ENCODE peak calls at places on chromosomes 13 and 19, in four cellular contexts. One of them, this sample, is unnamed.

GRCh38 chr19:10713317-10713716 is 4.6 kb upstream of the DNM2 start:
- DNase-seq in ovary: no peak
- DNase-seq in CD4-positive, CD25-positive, alpha-beta regulatory T cell: peak
- DNase-seq in aorta: no peak
- DNase-seq in this sample: no peak

GRCh38 chr19:50659318-50660082 is 10.3 kb downstream of the C19orf81 start:
- DNase-seq in ovary: no peak
- DNase-seq in CD4-positive, CD25-positive, alpha-beta regulatory T cell: no peak
- DNase-seq in aorta: no peak
- DNase-seq in this sample: no peak

GRCh38 chr13:77820431-77821149 is 98.0 kb downstream of the EDNRB start:
- DNase-seq in ovary: no peak
- DNase-seq in CD4-positive, CD25-positive, alpha-beta regulatory T cell: no peak
- DNase-seq in aorta: no peak
- DNase-seq in this sample: no peak

GRCh38 chr13:50616101-50616500 is 227.4 kb downstream of the DLEU7 start:
- DNase-seq in ovary: no peak
- DNase-seq in CD4-positive, CD25-positive, alpha-beta regulatory T cell: no peak
- DNase-seq in aorta: no peak
- DNase-seq in this sample: no peak

GRCh38 chr13:114310961-114311360 is 3.3 kb upstream of the CHAMP1 start:
- DNase-seq in ovary: no peak
- DNase-seq in CD4-positive, CD25-positive, alpha-beta regulatory T cell: no peak
- DNase-seq in aorta: no peak
- DNase-seq in this sample: no peak

GRCh38 chr19:6811906-6812305 is 39.4 kb downstream of the VAV1 start:
- DNase-seq in ovary: no peak
- DNase-seq in CD4-positive, CD25-positive, alpha-beta regulatory T cell: peak
- DNase-seq in aorta: no peak
- DNase-seq in this sample: peak

GRCh38 chr13:39273953-39274352 is 235.7 kb downstream of the NHLRC3 start:
- DNase-seq in ovary: peak
- DNase-seq in CD4-positive, CD25-positive, alpha-beta regulatory T cell: no peak
- DNase-seq in aorta: no peak
- DNase-seq in this sample: no peak

GRCh38 chr13:25085125-25085742 is 10.7 kb upstream of the PABPC3 start:
- DNase-seq in ovary: no peak
- DNase-seq in CD4-positive, CD25-positive, alpha-beta regulatory T cell: no peak
- DNase-seq in aorta: no peak
- DNase-seq in this sample: peak

GRCh38 chr19:2207991-2208860 is 27.9 kb downstream of the PLEKHJ1 start:
- DNase-seq in ovary: no peak
- DNase-seq in CD4-positive, CD25-positive, alpha-beta regulatory T cell: no peak
- DNase-seq in aorta: no peak
- DNase-seq in this sample: no peak

GRCh38 chr19:30326076-30326710 is 46.0 kb upstream of the ZNF536 start:
- DNase-seq in ovary: no peak
- DNase-seq in CD4-positive, CD25-positive, alpha-beta regulatory T cell: no peak
- DNase-seq in aorta: no peak
- DNase-seq in this sample: no peak

GRCh38 chr19:16115309-16116039 is 3.8 kb downstream of the RAB8A start:
- DNase-seq in ovary: no peak
- DNase-seq in CD4-positive, CD25-positive, alpha-beta regulatory T cell: no peak
- DNase-seq in aorta: no peak
- DNase-seq in this sample: no peak

GRCh38 chr19:6021878-6022569 is 44.1 kb upstream of the RANBP3 start:
- DNase-seq in ovary: peak
- DNase-seq in CD4-positive, CD25-positive, alpha-beta regulatory T cell: peak
- DNase-seq in aorta: peak
- DNase-seq in this sample: peak

GRCh38 chr13:94464771-94465170 is 14.7 kb downstream of the DCT start:
- DNase-seq in ovary: no peak
- DNase-seq in CD4-positive, CD25-positive, alpha-beta regulatory T cell: no peak
- DNase-seq in aorta: no peak
- DNase-seq in this sample: no peak

GRCh38 chr13:26967119-26968038 is 204.2 kb downstream of the USP12 start:
- DNase-seq in ovary: peak
- DNase-seq in CD4-positive, CD25-positive, alpha-beta regulatory T cell: no peak
- DNase-seq in aorta: no peak
- DNase-seq in this sample: no peak

GRCh38 chr13:66844933-66845332 is 385.2 kb downstream of the PCDH9 start:
- DNase-seq in ovary: no peak
- DNase-seq in CD4-positive, CD25-positive, alpha-beta regulatory T cell: no peak
- DNase-seq in aorta: no peak
- DNase-seq in this sample: no peak

GRCh38 chr19:10339380-10339960 is at the start of gene ICAM3:
- DNase-seq in ovary: no peak
- DNase-seq in CD4-positive, CD25-positive, alpha-beta regulatory T cell: peak
- DNase-seq in aorta: no peak
- DNase-seq in this sample: no peak

GRCh38 chr13:41746259-41746658 is 214.7 kb downstream of the VWA8 start:
- DNase-seq in ovary: no peak
- DNase-seq in CD4-positive, CD25-positive, alpha-beta regulatory T cell: no peak
- DNase-seq in aorta: no peak
- DNase-seq in this sample: no peak

GRCh38 chr19:14514215-14514871 is 3.9 kb downstream of the DNAJB1 start:
- DNase-seq in ovary: no peak
- DNase-seq in CD4-positive, CD25-positive, alpha-beta regulatory T cell: no peak
- DNase-seq in aorta: no peak
- DNase-seq in this sample: no peak

GRCh38 chr13:66915596-66916185 is 314.4 kb downstream of the PCDH9 start:
- DNase-seq in ovary: no peak
- DNase-seq in CD4-positive, CD25-positive, alpha-beta regulatory T cell: no peak
- DNase-seq in aorta: no peak
- DNase-seq in this sample: no peak

GRCh38 chr19:17402982-17403855 is 2.2 kb downstream of the BST2 start:
- DNase-seq in ovary: peak
- DNase-seq in CD4-positive, CD25-positive, alpha-beta regulatory T cell: peak
- DNase-seq in aorta: no peak
- DNase-seq in this sample: no peak

GRCh38 chr13:48318014-48318713 is 14.6 kb downstream of the RB1 start:
- DNase-seq in ovary: no peak
- DNase-seq in CD4-positive, CD25-positive, alpha-beta regulatory T cell: no peak
- DNase-seq in aorta: peak
- DNase-seq in this sample: no peak

GRCh38 chr19:16927883-16928282 is 39.1 kb downstream of the F2RL3 start:
- DNase-seq in ovary: no peak
- DNase-seq in CD4-positive, CD25-positive, alpha-beta regulatory T cell: no peak
- DNase-seq in aorta: no peak
- DNase-seq in this sample: no peak

GRCh38 chr13:51148952-51149573 is 38.0 kb upstream of the C13orf42 start:
- DNase-seq in ovary: peak
- DNase-seq in CD4-positive, CD25-positive, alpha-beta regulatory T cell: no peak
- DNase-seq in aorta: no peak
- DNase-seq in this sample: no peak

GRCh38 chr13:19072543-19072942 is 109.1 kb downstream of the TUBA3C start:
- DNase-seq in ovary: no peak
- DNase-seq in CD4-positive, CD25-positive, alpha-beta regulatory T cell: no peak
- DNase-seq in aorta: no peak
- DNase-seq in this sample: no peak

GRCh38 chr13:97322740-97323342 is 100.7 kb downstream of the MBNL2 start:
- DNase-seq in ovary: no peak
- DNase-seq in CD4-positive, CD25-positive, alpha-beta regulatory T cell: no peak
- DNase-seq in aorta: no peak
- DNase-seq in this sample: no peak
- H3K27ac ChIP-seq in ovary: no peak
- H3K27ac ChIP-seq in CD4-positive, CD25-positive, alpha-beta regulatory T cell: no peak
- H3K27ac ChIP-seq in aorta: no peak
- H3K27ac ChIP-seq in this sample: no peak

GRCh38 chr19:19171110-19171672 is 1.1 kb upstream of the MEF2B start:
- DNase-seq in ovary: no peak
- DNase-seq in CD4-positive, CD25-positive, alpha-beta regulatory T cell: no peak
- DNase-seq in aorta: no peak
- DNase-seq in this sample: no peak
- H3K27ac ChIP-seq in ovary: no peak
- H3K27ac ChIP-seq in CD4-positive, CD25-positive, alpha-beta regulatory T cell: no peak
- H3K27ac ChIP-seq in aorta: no peak
- H3K27ac ChIP-seq in this sample: no peak

GRCh38 chr19:45862564-45863334 is at the start of gene SYMPK:
- DNase-seq in ovary: peak
- DNase-seq in CD4-positive, CD25-positive, alpha-beta regulatory T cell: peak
- DNase-seq in aorta: peak
- DNase-seq in this sample: peak

GRCh38 chr19:45863840-45864628 is at the start of gene FOXA3:
- DNase-seq in ovary: peak
- DNase-seq in CD4-positive, CD25-positive, alpha-beta regulatory T cell: peak
- DNase-seq in aorta: no peak
- DNase-seq in this sample: peak

GRCh38 chr19:45863335-45863839 is 440 bp upstream of the SYMPK start:
- DNase-seq in ovary: no peak
- DNase-seq in CD4-positive, CD25-positive, alpha-beta regulatory T cell: no peak
- DNase-seq in aorta: no peak
- DNase-seq in this sample: no peak

GRCh38 chr19:45865269-45865948 is 1.3 kb downstream of the FOXA3 start:
- DNase-seq in ovary: no peak
- DNase-seq in CD4-positive, CD25-positive, alpha-beta regulatory T cell: no peak
- DNase-seq in aorta: no peak
- DNase-seq in this sample: no peak

GRCh38 chr19:45864629-45865082 is 530 bp downstream of the FOXA3 start:
- DNase-seq in ovary: no peak
- DNase-seq in CD4-positive, CD25-positive, alpha-beta regulatory T cell: no peak
- DNase-seq in aorta: no peak
- DNase-seq in this sample: no peak
- H3K27ac ChIP-seq in ovary: no peak
- H3K27ac ChIP-seq in CD4-positive, CD25-positive, alpha-beta regulatory T cell: no peak
- H3K27ac ChIP-seq in aorta: no peak
- H3K27ac ChIP-seq in this sample: peak

DNA sequence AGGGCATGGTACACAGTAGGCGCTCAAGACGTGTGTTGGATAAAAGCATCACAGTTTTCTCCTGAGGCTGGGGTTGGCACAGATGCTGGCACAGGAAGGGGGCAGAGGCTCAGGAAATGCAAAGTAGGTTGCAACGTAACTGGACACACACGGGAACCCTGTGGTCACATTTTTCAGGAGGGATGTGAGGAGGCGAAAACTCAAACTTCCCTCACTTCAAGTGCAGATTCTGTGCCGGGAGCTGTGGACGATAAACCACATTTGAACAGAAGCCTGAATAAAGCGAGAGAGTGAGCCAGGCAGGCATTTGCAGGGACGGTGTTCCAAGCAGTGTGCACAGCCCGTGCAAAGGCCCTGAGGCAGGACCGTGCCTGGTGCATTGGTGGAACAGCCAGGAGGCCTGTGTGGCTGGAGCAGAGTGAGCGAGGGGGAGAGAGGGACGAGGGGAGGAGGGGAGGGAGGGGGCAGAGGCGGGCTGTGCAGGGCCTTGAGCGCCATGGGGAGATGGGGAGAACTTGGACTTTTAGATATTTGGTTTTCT is 40.3 kb downstream of the NFIC start:
- DNase-seq in ovary: peak
- DNase-seq in CD4-positive, CD25-positive, alpha-beta regulatory T cell: no peak
- DNase-seq in aorta: no peak
- DNase-seq in this sample: no peak
- H3K27ac ChIP-seq in ovary: peak
- H3K27ac ChIP-seq in CD4-positive, CD25-positive, alpha-beta regulatory T cell: no peak
- H3K27ac ChIP-seq in aorta: no peak
- H3K27ac ChIP-seq in this sample: no peak

DNA sequence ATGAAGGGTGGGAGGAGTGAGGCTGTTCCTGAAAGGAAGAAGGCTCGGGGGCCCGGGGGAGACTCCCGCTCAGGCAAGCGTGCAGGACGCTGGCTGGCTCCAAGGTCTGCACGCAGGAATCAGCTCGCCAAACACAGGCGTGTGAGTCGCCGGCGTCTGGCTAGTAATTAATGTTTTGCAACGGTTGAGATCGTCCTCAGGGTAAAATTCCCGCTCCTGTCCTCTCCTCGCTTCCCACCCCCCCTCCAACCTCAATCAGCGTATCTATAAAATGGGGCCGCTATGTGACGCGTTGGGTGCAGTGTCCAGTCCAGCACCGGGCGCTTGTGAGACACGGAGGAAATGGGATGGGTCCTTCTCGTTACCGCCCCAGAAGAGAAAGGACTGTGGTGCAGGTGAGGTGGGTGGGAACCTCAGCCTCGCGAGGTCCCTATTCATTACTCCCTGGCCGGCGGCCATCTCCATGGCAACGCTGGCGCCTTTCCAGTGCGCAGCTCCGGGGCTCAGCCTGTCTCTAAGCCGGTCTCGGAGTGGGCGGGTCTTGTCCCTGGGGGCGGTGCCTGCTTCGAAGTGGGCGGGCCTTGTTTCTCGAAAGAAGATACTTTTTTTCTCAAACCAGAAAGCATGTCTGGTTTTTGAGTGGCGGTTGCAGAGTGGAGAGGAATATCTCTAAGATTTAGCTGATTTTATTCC is 6.5 kb upstream of the ZNF579 start:
- DNase-seq in ovary: peak
- DNase-seq in CD4-positive, CD25-positive, alpha-beta regulatory T cell: peak
- DNase-seq in aorta: peak
- DNase-seq in this sample: peak
- H3K27ac ChIP-seq in ovary: no peak
- H3K27ac ChIP-seq in CD4-positive, CD25-positive, alpha-beta regulatory T cell: no peak
- H3K27ac ChIP-seq in aorta: no peak
- H3K27ac ChIP-seq in this sample: peak

GRCh38 chr19:54430306-54431254 is 15.3 kb downstream of the TTYH1 start:
- DNase-seq in ovary: no peak
- DNase-seq in CD4-positive, CD25-positive, alpha-beta regulatory T cell: peak
- DNase-seq in aorta: no peak
- DNase-seq in this sample: no peak
- H3K27ac ChIP-seq in ovary: no peak
- H3K27ac ChIP-seq in CD4-positive, CD25-positive, alpha-beta regulatory T cell: no peak
- H3K27ac ChIP-seq in aorta: no peak
- H3K27ac ChIP-seq in this sample: no peak

GRCh38 chr19:37925212-37925611 is 18.2 kb downstream of the SIPA1L3 start:
- DNase-seq in ovary: no peak
- DNase-seq in CD4-positive, CD25-positive, alpha-beta regulatory T cell: no peak
- DNase-seq in aorta: no peak
- DNase-seq in this sample: no peak

GRCh38 chr19:37926711-37927110 is 19.7 kb downstream of the SIPA1L3 start:
- DNase-seq in ovary: no peak
- DNase-seq in CD4-positive, CD25-positive, alpha-beta regulatory T cell: no peak
- DNase-seq in aorta: no peak
- DNase-seq in this sample: no peak

GRCh38 chr19:37929512-37929911 is 22.5 kb downstream of the SIPA1L3 start:
- DNase-seq in ovary: no peak
- DNase-seq in CD4-positive, CD25-positive, alpha-beta regulatory T cell: no peak
- DNase-seq in aorta: no peak
- DNase-seq in this sample: no peak

GRCh38 chr19:37928527-37929286 is 21.7 kb downstream of the SIPA1L3 start:
- DNase-seq in ovary: no peak
- DNase-seq in CD4-positive, CD25-positive, alpha-beta regulatory T cell: no peak
- DNase-seq in aorta: no peak
- DNase-seq in this sample: no peak

DNA sequence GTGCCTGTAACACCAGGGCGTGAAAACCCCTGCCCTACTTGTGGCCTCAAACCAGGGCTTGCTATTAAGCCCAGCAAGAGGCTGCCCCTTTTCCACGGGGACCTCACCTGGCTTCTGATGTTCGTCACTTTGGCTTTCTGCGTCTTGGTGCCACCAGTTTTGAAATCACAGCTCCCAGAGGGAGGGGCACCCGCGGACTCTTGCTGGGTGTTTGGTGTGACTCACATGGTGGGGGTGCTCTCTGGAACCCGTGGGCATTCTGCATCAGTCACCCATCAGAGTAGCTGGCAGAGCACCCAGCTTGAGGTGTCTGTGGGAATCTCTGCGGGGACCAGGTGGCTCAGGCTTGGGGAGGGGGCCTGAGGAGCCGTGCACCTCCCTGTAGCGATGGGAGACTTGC is 19.2 kb downstream of the SIPA1L3 start:
- DNase-seq in ovary: no peak
- DNase-seq in CD4-positive, CD25-positive, alpha-beta regulatory T cell: no peak
- DNase-seq in aorta: no peak
- DNase-seq in this sample: no peak
- H3K27ac ChIP-seq in ovary: no peak
- H3K27ac ChIP-seq in CD4-positive, CD25-positive, alpha-beta regulatory T cell: no peak
- H3K27ac ChIP-seq in aorta: no peak
- H3K27ac ChIP-seq in this sample: no peak

GRCh38 chr19:954672-955494 is 29.0 kb downstream of the ARID3A start:
- DNase-seq in ovary: no peak
- DNase-seq in CD4-positive, CD25-positive, alpha-beta regulatory T cell: no peak
- DNase-seq in aorta: no peak
- DNase-seq in this sample: no peak
- H3K27ac ChIP-seq in ovary: no peak
- H3K27ac ChIP-seq in CD4-positive, CD25-positive, alpha-beta regulatory T cell: no peak
- H3K27ac ChIP-seq in aorta: no peak
- H3K27ac ChIP-seq in this sample: peak

This sample was measured in HepG2.